ENCODE peak calls at places on chromosomes 16 and 17, in six cellular contexts. B, N, T, E, M and C are unnamed samples. For H3F3A, the result is how much of the 10 kb centered on the place peaks cover.

GRCh38 chr16:49621240-49622083 is 234.4 kb downstream of the ZNF423 start:
- DNase-seq in B (no peak), N (no peak), T (no peak), E (no peak), M (peak), C (no peak)

GRCh38 chr17:34413443-34414076 is 50.5 kb upstream of the CCL1 start:
- DNase-seq in B (no peak), N (no peak), T (no peak), E (no peak), M (no peak), C (no peak)

GRCh38 chr16:82185012-82185411 is 15.0 kb upstream of the MPHOSPH6 start:
- DNase-seq in B (no peak), N (no peak), T (no peak), E (peak), M (no peak), C (no peak)

GRCh38 chr17:15914400-15915165 is 30.3 kb upstream of the ADORA2B start:
- DNase-seq in B (no peak), N (no peak), T (peak), E (peak), M (no peak), C (no peak)

GRCh38 chr16:48734220-48734619 is 124.2 kb upstream of the N4BP1 start:
- DNase-seq in B (peak), N (no peak), T (no peak), E (no peak), M (no peak), C (no peak)

GRCh38 chr17:64028874-64029464 is 8.5 kb upstream of the ICAM2 start:
- DNase-seq in B (peak), N (peak), T (peak), E (peak), M (peak), C (peak)

GRCh38 chr17:45311762-45312476 is 4.9 kb downstream of the MAP3K14 start:
- DNase-seq in B (no peak), N (peak), T (peak), E (peak), M (peak), C (no peak)

GRCh38 chr17:9022553-9023388 is 1.5 kb downstream of the NTN1 start:
- DNase-seq in B (peak), N (no peak), T (peak), E (no peak), M (peak), C (peak)

GRCh38 chr17:73474370-73474988 is 162.7 kb upstream of the CDC42EP4 start:
- DNase-seq in B (no peak), N (no peak), T (peak), E (peak), M (peak), C (no peak)

GRCh38 chr17:32783602-32784001 is 93.3 kb downstream of the MYO1D start:
- DNase-seq in B (peak), N (peak), T (peak), E (peak), M (peak), C (peak)

GRCh38 chr16:57591086-57591869 is 37.2 kb upstream of the ADGRG1 start:
- DNase-seq in B (peak), N (peak), T (peak), E (peak), M (peak), C (peak)

GRCh38 chr16:66278111-66278531 is 88.4 kb upstream of the CDH5 start:
- DNase-seq in B (no peak), N (no peak), T (no peak), E (peak), M (no peak), C (no peak)

GRCh38 chr17:33854596-33854995 is 400.5 kb upstream of the CCL2 start:
- DNase-seq in B (no peak), N (no peak), T (peak), E (no peak), M (no peak), C (no peak)

GRCh38 chr17:67434061-67434525 is 57.0 kb downstream of the PITPNC1 start:
- DNase-seq in B (no peak), N (no peak), T (peak), E (no peak), M (no peak), C (no peak)

GRCh38 chr17:73562896-73563295 is 81.3 kb downstream of the SDK2 start:
- DNase-seq in B (no peak), N (no peak), T (peak), E (peak), M (no peak), C (no peak)

GRCh38 chr17:71237903-71238538 is 882.8 kb upstream of the SOX9 start:
- DNase-seq in B (no peak), N (no peak), T (peak), E (peak), M (peak), C (no peak)

GRCh38 chr17:76485569-76485968 is 15.7 kb downstream of the RHBDF2 start:
- DNase-seq in B (no peak), N (peak), T (peak), E (no peak), M (no peak), C (no peak)

GRCh38 chr16:12201216-12201615 is 224.7 kb downstream of the SNX29 start:
- DNase-seq in B (no peak), N (no peak), T (peak), E (no peak), M (no peak), C (no peak)

GRCh38 chr16:57754354-57755060 is 18.9 kb downstream of the KATNB1 start:
- DNase-seq in B (no peak), N (no peak), T (peak), E (no peak), M (no peak), C (no peak)

GRCh38 chr16:58127033-58127556 is 2.1 kb downstream of the CFAP20 start:
- DNase-seq in B (peak), N (peak), T (peak), E (peak), M (no peak), C (peak)

GRCh38 chr17:8441690-8442089 is 6.0 kb downstream of the NDEL1 start:
- DNase-seq in B (no peak), N (no peak), T (no peak), E (no peak), M (no peak), C (no peak)

GRCh38 chr17:53721101-53721500 is 101.6 kb upstream of the KIF2B start:
- DNase-seq in B (no peak), N (no peak), T (no peak), E (no peak), M (no peak), C (no peak)

GRCh38 chr17:48825446-48826381 is 5.1 kb upstream of the CALCOCO2 start:
- DNase-seq in B (no peak), N (no peak), T (peak), E (peak), M (no peak), C (no peak)

GRCh38 chr16:21622545-21622944 is 23.2 kb downstream of the METTL9 start:
- DNase-seq in B (no peak), N (no peak), T (no peak), E (no peak), M (no peak), C (no peak)
- H3F3A ChIP-seq in B (under half), N (under half), T (under half), E (under half), M (under half), C (under half)

GRCh38 chr17:6638046-6638908 is 2.2 kb downstream of the KIAA0753 start:
- DNase-seq in B (no peak), N (no peak), T (no peak), E (no peak), M (no peak), C (no peak)
- H3K4me2 ChIP-seq in B (no peak), N (no peak), T (peak), E (peak), M (peak), C (no peak)

DNA sequence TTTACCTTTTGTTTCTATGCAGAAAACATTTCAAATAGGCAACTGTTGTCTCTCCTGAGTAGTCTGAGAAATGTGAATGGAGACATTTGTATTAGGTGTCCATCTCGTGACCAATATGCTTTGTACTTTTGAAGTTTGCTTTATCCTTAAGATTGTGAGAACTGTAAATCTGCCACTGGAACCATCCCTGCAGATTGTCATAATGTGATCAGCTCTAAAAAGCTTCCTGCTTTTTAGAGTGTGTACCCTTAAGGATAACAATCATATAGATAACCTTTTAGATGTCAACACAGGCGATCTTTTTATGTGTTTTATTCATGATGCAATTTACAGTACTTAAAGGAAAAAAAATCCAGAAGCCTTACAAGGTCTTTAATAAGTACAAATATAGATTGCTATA is 63.5 kb downstream of the PRKCA start:
- DNase-seq in B (no peak), N (no peak), T (no peak), E (no peak), M (no peak), C (no peak)
- TF ChIP-seq EZH2phosphoT487 in B (no peak), N (no peak), T (no peak), E (no peak), M (no peak), C (no peak)

DNA sequence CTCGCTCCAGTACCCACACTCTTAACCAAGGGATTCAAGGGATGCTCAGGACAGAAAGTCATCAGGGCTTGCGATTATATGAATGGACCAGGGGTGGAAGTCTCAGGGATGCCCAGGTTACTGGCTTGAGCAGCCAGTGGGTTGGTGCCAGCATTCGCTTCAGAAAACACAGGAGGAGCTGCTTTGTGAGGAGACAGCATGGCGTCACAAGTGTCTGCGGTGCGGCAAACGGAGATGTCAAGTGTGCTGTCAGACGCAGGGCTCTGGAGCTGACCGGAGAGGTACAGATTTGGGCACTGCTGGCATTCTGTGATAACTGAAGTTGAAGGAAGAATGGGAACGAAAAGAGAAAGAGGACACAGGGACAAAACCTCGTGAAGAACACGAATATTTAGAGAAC is 4.1 kb downstream of the MARCHF10 start:
- DNase-seq in B (no peak), N (no peak), T (no peak), E (no peak), M (no peak), C (no peak)
- H3F3A ChIP-seq in B (under half), N (under half), T (under half), E (under half), M (under half), C (under half)

DNA sequence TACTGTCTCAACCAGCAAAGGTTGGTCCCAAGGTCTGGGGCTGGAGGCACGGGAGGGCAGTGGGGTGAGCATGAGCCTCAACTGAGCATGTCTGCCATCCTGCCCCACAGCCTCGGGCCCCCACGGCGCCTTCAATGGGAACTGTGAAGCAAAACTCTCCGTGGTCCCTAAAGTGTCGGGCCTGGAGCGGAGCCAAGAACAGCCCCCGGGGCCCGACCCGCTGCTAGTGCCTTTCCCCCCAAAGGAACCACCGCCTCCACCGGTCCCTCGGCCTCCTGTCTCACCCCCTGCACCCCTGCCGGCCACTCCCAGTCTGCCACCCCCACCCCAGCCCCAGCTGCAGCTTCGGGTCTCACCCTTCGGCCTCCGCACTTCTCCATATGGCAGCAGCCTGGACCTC is 4.2 kb downstream of the FBRS start:
- DNase-seq in B (no peak), N (no peak), T (no peak), E (no peak), M (no peak), C (no peak)
- H3K4me2 ChIP-seq in B (no peak), N (no peak), T (no peak), E (no peak), M (no peak), C (no peak)

GRCh38 chr16:86532526-86532815 is 22.1 kb downstream of the FOXF1 start:
- DNase-seq in B (no peak), N (no peak), T (no peak), E (no peak), M (no peak), C (no peak)

GRCh38 chr16:86531641-86532525 is 21.6 kb downstream of the FOXF1 start:
- DNase-seq in B (no peak), N (no peak), T (no peak), E (no peak), M (no peak), C (no peak)

GRCh38 chr16:86531193-86531550 is 20.8 kb downstream of the FOXF1 start:
- DNase-seq in B (no peak), N (no peak), T (no peak), E (no peak), M (no peak), C (no peak)

GRCh38 chr16:86529160-86529559 is 18.8 kb downstream of the FOXF1 start:
- DNase-seq in B (no peak), N (no peak), T (peak), E (no peak), M (no peak), C (no peak)

GRCh38 chr16:86530251-86531192 is 20.2 kb downstream of the FOXF1 start:
- DNase-seq in B (no peak), N (no peak), T (no peak), E (no peak), M (no peak), C (no peak)
- TF ChIP-seq EZH2phosphoT487 in B (no peak), N (no peak), T (no peak), E (no peak), M (no peak), C (no peak)